ENCODE peak calls at places on chromosomes 2 and 18, in six cellular contexts. One of them, this sample, is unnamed.

GRCh38 chr2:118168606-118169005 is 80.3 kb downstream of the INSIG2 start:
- DNase-seq in adrenal gland: no peak
- DNase-seq in astrocyte of the spinal cord: no peak
- DNase-seq in stomach: no peak
- DNase-seq in HFFc6: no peak
- DNase-seq in heart right ventricle: no peak
- DNase-seq in this sample: no peak

GRCh38 chr2:14540003-14540402 is 92.5 kb upstream of the LRATD1 start:
- DNase-seq in adrenal gland: no peak
- DNase-seq in astrocyte of the spinal cord: no peak
- DNase-seq in stomach: no peak
- DNase-seq in HFFc6: no peak
- DNase-seq in heart right ventricle: no peak
- DNase-seq in this sample: no peak

GRCh38 chr2:26612522-26613240 is 28.5 kb downstream of the CIB4 start:
- DNase-seq in adrenal gland: peak
- DNase-seq in astrocyte of the spinal cord: no peak
- DNase-seq in stomach: no peak
- DNase-seq in HFFc6: no peak
- DNase-seq in heart right ventricle: peak
- DNase-seq in this sample: no peak

GRCh38 chr2:53989210-53989862 is 18.5 kb upstream of the PSME4 start:
- DNase-seq in adrenal gland: no peak
- DNase-seq in astrocyte of the spinal cord: no peak
- DNase-seq in stomach: no peak
- DNase-seq in HFFc6: no peak
- DNase-seq in heart right ventricle: no peak
- DNase-seq in this sample: no peak

GRCh38 chr2:12507295-12507694 is 209.4 kb upstream of the TRIB2 start:
- DNase-seq in adrenal gland: no peak
- DNase-seq in astrocyte of the spinal cord: peak
- DNase-seq in stomach: no peak
- DNase-seq in HFFc6: peak
- DNase-seq in heart right ventricle: no peak
- DNase-seq in this sample: no peak

GRCh38 chr18:50548160-50548559 is 11.7 kb upstream of the MAPK4 start:
- DNase-seq in adrenal gland: no peak
- DNase-seq in astrocyte of the spinal cord: no peak
- DNase-seq in stomach: no peak
- DNase-seq in HFFc6: no peak
- DNase-seq in heart right ventricle: no peak
- DNase-seq in this sample: no peak

GRCh38 chr2:65528241-65528574 is 95.8 kb upstream of the SPRED2 start:
- DNase-seq in adrenal gland: no peak
- DNase-seq in astrocyte of the spinal cord: no peak
- DNase-seq in stomach: no peak
- DNase-seq in HFFc6: no peak
- DNase-seq in heart right ventricle: no peak
- DNase-seq in this sample: no peak

GRCh38 chr2:127560929-127561275 is 25.4 kb downstream of the MYO7B start:
- DNase-seq in adrenal gland: no peak
- DNase-seq in astrocyte of the spinal cord: peak
- DNase-seq in stomach: no peak
- DNase-seq in HFFc6: no peak
- DNase-seq in heart right ventricle: no peak
- DNase-seq in this sample: no peak

GRCh38 chr2:28316546-28317335 is 75.9 kb upstream of the FOSL2 start:
- DNase-seq in adrenal gland: no peak
- DNase-seq in astrocyte of the spinal cord: no peak
- DNase-seq in stomach: no peak
- DNase-seq in HFFc6: no peak
- DNase-seq in heart right ventricle: no peak
- DNase-seq in this sample: no peak

GRCh38 chr2:160338891-160339290 is 138.8 kb upstream of the ITGB6 start:
- DNase-seq in adrenal gland: no peak
- DNase-seq in astrocyte of the spinal cord: no peak
- DNase-seq in stomach: no peak
- DNase-seq in HFFc6: no peak
- DNase-seq in heart right ventricle: peak
- DNase-seq in this sample: no peak

GRCh38 chr2:18719978-18720775 is 130.8 kb upstream of the NT5C1B start:
- DNase-seq in adrenal gland: no peak
- DNase-seq in astrocyte of the spinal cord: peak
- DNase-seq in stomach: no peak
- DNase-seq in HFFc6: peak
- DNase-seq in heart right ventricle: no peak
- DNase-seq in this sample: no peak

GRCh38 chr2:33145459-33145858 is 198.7 kb downstream of the LTBP1 start:
- DNase-seq in adrenal gland: no peak
- DNase-seq in astrocyte of the spinal cord: no peak
- DNase-seq in stomach: no peak
- DNase-seq in HFFc6: no peak
- DNase-seq in heart right ventricle: no peak
- DNase-seq in this sample: no peak

GRCh38 chr2:45435316-45435715 is 175.8 kb downstream of the SRBD1 start:
- DNase-seq in adrenal gland: peak
- DNase-seq in astrocyte of the spinal cord: peak
- DNase-seq in stomach: no peak
- DNase-seq in HFFc6: peak
- DNase-seq in heart right ventricle: no peak
- DNase-seq in this sample: no peak

GRCh38 chr2:149125031-149125725 is 86.7 kb downstream of the LYPD6B start:
- DNase-seq in adrenal gland: no peak
- DNase-seq in astrocyte of the spinal cord: no peak
- DNase-seq in stomach: peak
- DNase-seq in HFFc6: no peak
- DNase-seq in heart right ventricle: no peak
- DNase-seq in this sample: no peak

GRCh38 chr2:154910701-154911100 is 212.2 kb downstream of the KCNJ3 start:
- DNase-seq in adrenal gland: no peak
- DNase-seq in astrocyte of the spinal cord: no peak
- DNase-seq in stomach: no peak
- DNase-seq in HFFc6: no peak
- DNase-seq in heart right ventricle: no peak
- DNase-seq in this sample: no peak

GRCh38 chr2:98148968-98149697 is 62.2 kb downstream of the VWA3B start:
- DNase-seq in adrenal gland: peak
- DNase-seq in astrocyte of the spinal cord: peak
- DNase-seq in stomach: no peak
- DNase-seq in HFFc6: peak
- DNase-seq in heart right ventricle: no peak
- DNase-seq in this sample: no peak

GRCh38 chr2:40095003-40095402 is 315.9 kb upstream of the THUMPD2 start:
- DNase-seq in adrenal gland: no peak
- DNase-seq in astrocyte of the spinal cord: peak
- DNase-seq in stomach: no peak
- DNase-seq in HFFc6: peak
- DNase-seq in heart right ventricle: no peak
- DNase-seq in this sample: no peak

GRCh38 chr2:14401838-14402237 is 230.7 kb upstream of the LRATD1 start:
- DNase-seq in adrenal gland: no peak
- DNase-seq in astrocyte of the spinal cord: no peak
- DNase-seq in stomach: no peak
- DNase-seq in HFFc6: no peak
- DNase-seq in heart right ventricle: no peak
- DNase-seq in this sample: no peak

GRCh38 chr2:182291296-182291695 is 135.5 kb downstream of the PDE1A start:
- DNase-seq in adrenal gland: no peak
- DNase-seq in astrocyte of the spinal cord: no peak
- DNase-seq in stomach: no peak
- DNase-seq in HFFc6: no peak
- DNase-seq in heart right ventricle: no peak
- DNase-seq in this sample: no peak

GRCh38 chr2:139876964-139877363 is 1096.8 kb upstream of the NXPH2 start:
- DNase-seq in adrenal gland: no peak
- DNase-seq in astrocyte of the spinal cord: no peak
- DNase-seq in stomach: no peak
- DNase-seq in HFFc6: no peak
- DNase-seq in heart right ventricle: no peak
- DNase-seq in this sample: no peak

GRCh38 chr2:134466141-134466540 is 212.3 kb downstream of the MGAT5 start:
- DNase-seq in adrenal gland: peak
- DNase-seq in astrocyte of the spinal cord: no peak
- DNase-seq in stomach: peak
- DNase-seq in HFFc6: no peak
- DNase-seq in heart right ventricle: no peak
- DNase-seq in this sample: peak
- TF ChIP-seq CTCF in adrenal gland: no peak
- TF ChIP-seq CTCF in astrocyte of the spinal cord: peak
- TF ChIP-seq CTCF in stomach: no peak
- TF ChIP-seq CTCF in HFFc6: peak
- TF ChIP-seq CTCF in heart right ventricle: peak
- TF ChIP-seq CTCF in this sample: peak

DNA sequence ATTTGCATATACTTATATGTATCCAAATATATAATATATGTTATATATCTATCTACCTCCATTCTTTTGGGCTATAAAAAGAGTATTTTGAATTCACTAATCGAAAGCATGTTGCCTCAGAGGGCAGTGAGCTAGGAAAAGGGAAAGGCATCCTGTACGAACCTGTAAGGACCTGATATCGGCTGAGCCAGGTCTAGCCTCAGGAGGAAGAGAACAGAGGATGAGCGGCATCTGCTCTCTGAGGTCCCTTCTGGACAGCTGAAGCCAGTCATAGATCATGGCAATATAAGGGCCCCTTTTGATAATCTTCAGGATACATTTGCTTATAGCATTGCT is 166.2 kb upstream of the STK17B start:
- DNase-seq in adrenal gland: no peak
- DNase-seq in astrocyte of the spinal cord: no peak
- DNase-seq in stomach: no peak
- DNase-seq in HFFc6: no peak
- DNase-seq in heart right ventricle: no peak
- DNase-seq in this sample: no peak
- TF ChIP-seq CTCF in adrenal gland: no peak
- TF ChIP-seq CTCF in astrocyte of the spinal cord: no peak
- TF ChIP-seq CTCF in stomach: no peak
- TF ChIP-seq CTCF in HFFc6: peak
- TF ChIP-seq CTCF in heart right ventricle: no peak
- TF ChIP-seq CTCF in this sample: no peak

GRCh38 chr18:48949606-48950535 is 894 bp downstream of the SMAD7 start:
- DNase-seq in adrenal gland: peak
- DNase-seq in astrocyte of the spinal cord: peak
- DNase-seq in stomach: peak
- DNase-seq in HFFc6: no peak
- DNase-seq in heart right ventricle: peak
- DNase-seq in this sample: peak
- TF ChIP-seq CTCF in adrenal gland: no peak
- TF ChIP-seq CTCF in astrocyte of the spinal cord: peak
- TF ChIP-seq CTCF in stomach: no peak
- TF ChIP-seq CTCF in HFFc6: peak
- TF ChIP-seq CTCF in heart right ventricle: no peak
- TF ChIP-seq CTCF in this sample: peak

GRCh38 chr2:6923319-6923718 is 6.1 kb downstream of the RNF144A start:
- DNase-seq in adrenal gland: no peak
- DNase-seq in astrocyte of the spinal cord: no peak
- DNase-seq in stomach: no peak
- DNase-seq in HFFc6: no peak
- DNase-seq in heart right ventricle: peak
- DNase-seq in this sample: no peak

GRCh38 chr2:6921321-6921922 is 4.2 kb downstream of the RNF144A start:
- DNase-seq in adrenal gland: no peak
- DNase-seq in astrocyte of the spinal cord: no peak
- DNase-seq in stomach: no peak
- DNase-seq in HFFc6: no peak
- DNase-seq in heart right ventricle: peak
- DNase-seq in this sample: no peak

GRCh38 chr2:6924101-6924917 is 7.1 kb downstream of the RNF144A start:
- DNase-seq in adrenal gland: no peak
- DNase-seq in astrocyte of the spinal cord: no peak
- DNase-seq in stomach: no peak
- DNase-seq in HFFc6: no peak
- DNase-seq in heart right ventricle: no peak
- DNase-seq in this sample: no peak

GRCh38 chr2:6919912-6920905 is 3.0 kb downstream of the RNF144A start:
- DNase-seq in adrenal gland: no peak
- DNase-seq in astrocyte of the spinal cord: peak
- DNase-seq in stomach: no peak
- DNase-seq in HFFc6: no peak
- DNase-seq in heart right ventricle: no peak
- DNase-seq in this sample: no peak

GRCh38 chr2:6922201-6922656 is 5.0 kb downstream of the RNF144A start:
- DNase-seq in adrenal gland: no peak
- DNase-seq in astrocyte of the spinal cord: no peak
- DNase-seq in stomach: no peak
- DNase-seq in HFFc6: no peak
- DNase-seq in heart right ventricle: no peak
- DNase-seq in this sample: no peak
- TF ChIP-seq CTCF in adrenal gland: no peak
- TF ChIP-seq CTCF in astrocyte of the spinal cord: no peak
- TF ChIP-seq CTCF in stomach: no peak
- TF ChIP-seq CTCF in HFFc6: no peak
- TF ChIP-seq CTCF in heart right ventricle: no peak
- TF ChIP-seq CTCF in this sample: peak

GRCh38 chr18:49021433-49022129 is 70.8 kb upstream of the SMAD7 start:
- DNase-seq in adrenal gland: peak
- DNase-seq in astrocyte of the spinal cord: peak
- DNase-seq in stomach: peak
- DNase-seq in HFFc6: peak
- DNase-seq in heart right ventricle: peak
- DNase-seq in this sample: peak
- TF ChIP-seq CTCF in adrenal gland: peak
- TF ChIP-seq CTCF in astrocyte of the spinal cord: peak
- TF ChIP-seq CTCF in stomach: no peak
- TF ChIP-seq CTCF in HFFc6: peak
- TF ChIP-seq CTCF in heart right ventricle: peak
- TF ChIP-seq CTCF in this sample: peak

DNA sequence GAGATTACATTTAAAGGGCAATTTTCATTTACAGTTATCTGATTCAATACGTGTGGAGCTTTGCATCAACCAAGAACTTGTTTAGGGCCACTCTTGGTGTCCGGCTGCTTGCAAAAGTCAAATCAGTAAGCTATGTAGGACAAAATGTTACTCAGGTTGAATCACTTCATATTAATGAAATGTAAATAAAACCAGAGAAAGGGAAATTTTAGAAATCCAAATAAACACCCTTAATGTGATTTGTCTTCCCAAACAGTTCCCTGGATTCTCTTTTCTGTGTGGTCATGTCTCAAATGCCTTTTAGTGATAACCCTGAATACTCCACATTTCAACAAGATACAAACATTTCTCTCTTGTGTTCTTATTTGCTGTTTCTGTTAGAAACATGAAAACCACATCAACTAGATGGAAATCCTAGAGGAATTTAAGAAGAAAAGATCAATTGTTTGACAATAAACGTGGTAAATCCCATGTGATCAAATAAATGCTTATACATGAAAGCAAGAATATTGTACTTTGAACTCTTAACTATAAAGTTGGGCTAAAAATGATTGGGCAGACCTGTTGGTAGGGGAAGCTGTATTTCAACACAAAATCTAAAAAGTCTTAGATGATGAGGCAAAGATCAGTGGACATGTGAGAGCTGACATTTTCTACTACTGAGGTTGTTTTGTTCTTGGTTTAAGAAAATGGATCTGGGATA is 101.3 kb downstream of the CDC42EP3 start:
- DNase-seq in adrenal gland: no peak
- DNase-seq in astrocyte of the spinal cord: peak
- DNase-seq in stomach: no peak
- DNase-seq in HFFc6: peak
- DNase-seq in heart right ventricle: no peak
- DNase-seq in this sample: no peak
- TF ChIP-seq CTCF in adrenal gland: no peak
- TF ChIP-seq CTCF in astrocyte of the spinal cord: no peak
- TF ChIP-seq CTCF in stomach: no peak
- TF ChIP-seq CTCF in HFFc6: no peak
- TF ChIP-seq CTCF in heart right ventricle: no peak
- TF ChIP-seq CTCF in this sample: no peak

This sample was measured in GM13977.